ENCODE peak calls at places on chromosomes 3 and 15, in seven cellular contexts. V, F, P, N, Q, H and A are unnamed samples.
A peak's percentile ranks its signal among the peaks of the same experiment; 100 is the strongest.

GRCh38 chr3:129326138-129326537 is 47.5 kb downstream of the HMCES start:
- DNase-seq in Q (no peak), P (no peak), V (no peak), F (no peak), H (peak; percentile 38), N (no peak), A (no peak)

GRCh38 chr3:32148356-32148755 is 41.9 kb downstream of the GPD1L start:
- DNase-seq in P (no peak), F (no peak), N (no peak), H (peak; percentile 25), Q (no peak), V (peak; percentile 19), A (no peak)

GRCh38 chr3:112134335-112135124 is 1.5 kb upstream of the GCSAM start:
- DNase-seq in H (no peak), F (peak; percentile 14), P (peak; percentile 67), N (no peak), Q (peak; percentile 72), V (peak; percentile 10), A (peak; percentile 30)

GRCh38 chr3:165195628-165196576 is at the start of gene SLITRK3:
- DNase-seq in H (peak; percentile 75), F (no peak), P (no peak), V (no peak), Q (no peak), N (no peak), A (no peak)

GRCh38 chr3:66825421-66825820 is 172.7 kb upstream of the KBTBD8 start:
- DNase-seq in Q (no peak), P (no peak), V (no peak), N (no peak), H (no peak), F (no peak), A (no peak)

GRCh38 chr15:34583399-34584320 is at the start of gene GOLGA8B:
- DNase-seq in V (peak; percentile 37), H (peak; percentile 93), P (peak; percentile 45), Q (peak; percentile 88), F (peak; percentile 47), N (peak; percentile 84), A (peak; percentile 43)

GRCh38 chr3:185067173-185067572 is 85.7 kb downstream of the C3orf70 start:
- DNase-seq in H (no peak), N (no peak), F (no peak), Q (no peak), V (no peak), P (no peak), A (no peak)

GRCh38 chr15:51702710-51703109 is 21.4 kb downstream of the SCG3 start:
- DNase-seq in H (no peak), P (no peak), Q (no peak), V (no peak), N (no peak), F (no peak), A (no peak)

GRCh38 chr15:55403531-55403930 is 4.6 kb downstream of the CCPG1 start:
- DNase-seq in H (no peak), N (no peak), P (peak; percentile 48), F (peak; percentile 55), V (peak; percentile 37), Q (peak; percentile 57), A (peak; percentile 62)

GRCh38 chr3:49238274-49239127 is 38.5 kb downstream of the C3orf62 start:
- DNase-seq in P (peak; percentile 72), N (peak; percentile 14), V (peak; percentile 35), H (no peak), Q (peak; percentile 18), F (peak; percentile 40), A (peak; percentile 87)

GRCh38 chr15:40322531-40323238 is 807 bp upstream of the INAFM2 start:
- DNase-seq in P (no peak), N (peak; percentile 45), V (no peak), Q (no peak), H (no peak), F (no peak), A (peak; percentile 52)

GRCh38 chr3:84974347-84974746 is 15.6 kb downstream of the CADM2 start:
- DNase-seq in Q (no peak), N (no peak), P (no peak), H (no peak), V (no peak), F (no peak), A (no peak)

GRCh38 chr3:127006781-127007436 is 24.0 kb downstream of the PLXNA1 start:
- DNase-seq in P (no peak), F (no peak), Q (no peak), H (no peak), N (no peak), V (peak; percentile 7), A (no peak)

GRCh38 chr3:78497025-78497424 is 1270.8 kb downstream of the ROBO1 start:
- DNase-seq in H (no peak), P (no peak), V (no peak), Q (no peak), N (no peak), F (no peak), A (no peak)

GRCh38 chr3:126256256-126256655 is 75.9 kb upstream of the ALDH1L1 start:
- DNase-seq in H (no peak), P (no peak), V (no peak), Q (no peak), N (no peak), F (peak; percentile 15), A (no peak)

GRCh38 chr3:36693670-36694069 is 70.7 kb downstream of the DCLK3 start:
- DNase-seq in P (no peak), Q (peak; percentile 71), V (no peak), H (no peak), F (no peak), N (no peak), A (no peak)

GRCh38 chr3:105836533-105836932 is 32.3 kb downstream of the CBLB start:
- DNase-seq in P (no peak), H (no peak), F (peak; percentile 92), V (peak; percentile 94), N (no peak), Q (peak; percentile 92), A (peak; percentile 80)

GRCh38 chr3:36729204-36730056 is 34.9 kb downstream of the DCLK3 start:
- DNase-seq in P (peak; percentile 44), V (peak; percentile 43), Q (peak; percentile 55), N (no peak), H (no peak), F (peak; percentile 78), A (peak; percentile 79)

GRCh38 chr3:107690522-107691138 is 167.9 kb downstream of the BBX start:
- DNase-seq in V (peak; percentile 51), H (no peak), N (no peak), F (peak; percentile 81), Q (peak; percentile 66), P (peak; percentile 66), A (peak; percentile 79)

DNA sequence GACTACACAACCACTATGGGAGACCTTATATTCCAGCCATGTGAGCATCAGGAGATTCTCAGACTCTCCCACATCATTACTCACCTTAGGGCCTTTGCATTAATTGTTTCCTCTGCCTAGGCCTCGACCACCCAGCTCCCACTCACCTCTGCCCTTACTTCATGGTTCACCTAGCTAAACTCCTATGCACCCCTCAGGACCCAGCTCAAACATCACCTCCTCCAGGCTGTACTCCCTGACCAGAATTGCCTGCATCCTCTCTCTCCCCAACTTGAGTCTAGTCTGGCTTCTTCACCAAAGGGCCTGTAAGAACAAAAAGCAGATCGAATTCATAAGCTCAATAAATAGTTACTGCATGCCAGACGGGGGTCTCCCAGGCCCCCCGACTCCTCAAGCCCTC is 53.1 kb upstream of the FAM174B start:
- DNase-seq in H (no peak), N (no peak), F (no peak), V (no peak), Q (no peak), P (no peak), A (no peak)
- TF ChIP-seq CTCF in H (no peak), N (no peak), F (no peak), V (no peak), Q (no peak), P (no peak), A (no peak)

GRCh38 chr15:101063212-101063611 is 144.1 kb downstream of the LRRK1 start:
- DNase-seq in V (no peak), P (no peak), F (no peak), N (no peak), Q (no peak), H (peak; percentile 51), A (no peak)

GRCh38 chr15:101060576-101061551 is 141.7 kb downstream of the LRRK1 start:
- DNase-seq in V (no peak), F (no peak), H (peak; percentile 25), P (no peak), N (no peak), Q (no peak), A (no peak)

GRCh38 chr15:101062063-101062462 is 142.9 kb downstream of the LRRK1 start:
- DNase-seq in Q (no peak), H (peak; percentile 22), F (no peak), P (no peak), N (no peak), V (no peak), A (no peak)

GRCh38 chr15:101063891-101064794 is 145.0 kb downstream of the LRRK1 start:
- DNase-seq in V (peak; percentile 39), N (peak; percentile 39), H (peak; percentile 41), P (no peak), F (no peak), Q (no peak), A (peak; percentile 29)

GRCh38 chr15:101062471-101063171 is 143.5 kb downstream of the LRRK1 start:
- DNase-seq in P (no peak), Q (peak; percentile 82), F (no peak), H (peak; percentile 57), V (no peak), N (no peak), A (no peak)
- H3K4me3 ChIP-seq in P (no peak overlapping the region), Q (no peak overlapping the region), F (no peak overlapping the region), H (no peak overlapping the region), V (no peak overlapping the region), N (no peak overlapping the region), A (no peak overlapping the region)

DNA sequence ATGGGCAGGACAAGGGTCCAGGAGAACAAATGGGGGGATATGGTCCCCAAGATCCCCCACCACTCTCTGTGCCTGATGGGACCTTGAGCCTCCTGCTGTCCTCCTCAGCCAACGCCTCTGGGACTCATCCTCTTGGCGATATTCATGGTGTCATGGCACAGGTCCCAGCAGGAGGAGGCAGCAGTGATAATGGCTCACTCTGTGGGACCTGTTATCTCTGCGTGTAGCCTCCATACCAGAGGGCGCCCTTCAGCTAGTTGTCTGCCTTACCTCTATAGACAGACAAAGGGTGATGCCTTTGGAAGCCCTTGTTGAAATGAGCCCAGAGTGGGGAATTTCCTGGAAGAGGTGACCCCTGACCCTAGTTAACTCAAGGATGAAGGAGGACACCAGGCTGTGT is 7.4 kb downstream of the ZBTB47 start:
- DNase-seq in Q (peak; percentile 42), H (peak; percentile 80), P (no peak), F (no peak), N (peak; percentile 8), V (no peak), A (no peak)
- TF ChIP-seq CTCF in Q (no peak), H (peak; percentile 65), P (no peak), F (no peak), N (no peak), V (no peak), A (no peak)

GRCh38 chr15:70278644-70279043 is 180.9 kb upstream of the TLE3 start:
- DNase-seq in F (no peak), H (no peak), N (no peak), P (no peak), Q (no peak), V (no peak), A (no peak)

GRCh38 chr15:70277556-70277955 is 179.8 kb upstream of the TLE3 start:
- DNase-seq in H (no peak), Q (no peak), V (no peak), N (no peak), P (no peak), F (no peak), A (no peak)

GRCh38 chr15:70280781-70281180 is 183.1 kb upstream of the TLE3 start:
- DNase-seq in P (no peak), Q (no peak), F (no peak), N (no peak), V (no peak), H (no peak), A (no peak)

GRCh38 chr15:70281261-70281810 is 183.6 kb upstream of the TLE3 start:
- DNase-seq in V (no peak), Q (no peak), N (no peak), P (no peak), H (no peak), F (no peak), A (no peak)

GRCh38 chr15:70279096-70279495 is 181.4 kb upstream of the TLE3 start:
- DNase-seq in Q (no peak), P (no peak), V (no peak), N (no peak), F (no peak), H (peak; percentile 34), A (no peak)
- H3K4me3 ChIP-seq in Q (no peak overlapping the region), P (no peak overlapping the region), V (no peak overlapping the region), N (no peak overlapping the region), F (no peak overlapping the region), H (no peak overlapping the region), A (no peak overlapping the region)